ENCODE peak calls at places on chromosomes 2 and 18, in four cellular contexts. J, P, U and V are unnamed samples.
A peak's percentile ranks its signal among the peaks of the same experiment; 100 is the strongest.

GRCh38 chr2:190759749-190760213 is 110.9 kb downstream of the NAB1 start:
- DNase-seq in U (no peak), J (no peak), P (no peak), V (peak; percentile 82)

GRCh38 chr2:160472839-160473251 is 20.8 kb downstream of the RBMS1 start:
- DNase-seq in J (no peak), P (no peak), U (no peak), V (no peak)

GRCh38 chr18:33152376-33152775 is 288.1 kb downstream of the CCDC178 start:
- DNase-seq in P (no peak), J (no peak), U (no peak), V (no peak)

GRCh38 chr2:61018319-61018750 is 280 bp upstream of the PUS10 start:
- DNase-seq in J (no peak), U (no peak), P (no peak), V (no peak)

GRCh38 chr2:131493199-131494018 is 1.2 kb upstream of the MZT2A start:
- DNase-seq in J (no peak), P (no peak), U (no peak), V (no peak)

GRCh38 chr2:127351603-127352002 is 36.2 kb downstream of the MAP3K2 start:
- DNase-seq in J (no peak), U (no peak), P (no peak), V (no peak)

GRCh38 chr18:13813271-13813849 is 10.6 kb upstream of the MC5R start:
- DNase-seq in P (peak; percentile 72), U (no peak), J (no peak), V (no peak)

GRCh38 chr2:205686231-205687017 is 4.1 kb downstream of the NRP2 start:
- DNase-seq in J (no peak), U (no peak), P (no peak), V (no peak)

GRCh38 chr2:240456607-240457222 is 21.3 kb downstream of the GPC1 start:
- DNase-seq in J (no peak), U (peak; percentile 42), P (no peak), V (no peak)

GRCh38 chr2:55707751-55708150 is 14.1 kb upstream of the PNPT1 start:
- DNase-seq in U (no peak), P (no peak), J (no peak), V (no peak)

GRCh38 chr2:217851191-217852020 is 151.4 kb downstream of the TNS1 start:
- DNase-seq in J (no peak), U (no peak), P (no peak), V (peak; percentile 69)

GRCh38 chr18:38575648-38576047 is 1010.0 kb upstream of the CELF4 start:
- DNase-seq in P (no peak), J (no peak), U (no peak), V (no peak)

GRCh38 chr18:22952525-22952924 is 19.4 kb downstream of the RBBP8 start:
- DNase-seq in U (no peak), J (no peak), P (no peak), V (no peak)

GRCh38 chr18:23259701-23260661 is 124.7 kb downstream of the CABLES1 start:
- DNase-seq in P (no peak), U (peak; percentile 81), J (peak; percentile 48), V (peak; percentile 50)

GRCh38 chr2:220043155-220043992 is 415.9 kb downstream of the SLC4A3 start:
- DNase-seq in J (no peak), P (no peak), U (no peak), V (no peak)

GRCh38 chr2:152098798-152099654 is at the start of gene CACNB4:
- DNase-seq in U (no peak), J (peak; percentile 62), P (no peak), V (no peak)

GRCh38 chr2:172613035-172613434 is 57.1 kb downstream of the PDK1 start:
- DNase-seq in U (no peak), J (no peak), P (no peak), V (no peak)

GRCh38 chr2:112794131-112794733 is 9.9 kb upstream of the IL1A start:
- DNase-seq in J (peak; percentile 38), P (no peak), U (no peak), V (peak; percentile 65)

GRCh38 chr18:23311346-23312103 is 141.6 kb upstream of the RIOK3 start:
- DNase-seq in J (no peak), U (no peak), P (no peak), V (peak; percentile 75)

GRCh38 chr2:157251932-157252331 is 5.6 kb upstream of the GALNT5 start:
- DNase-seq in U (no peak), J (no peak), P (no peak), V (no peak)

GRCh38 chr2:237931205-237931721 is 35.6 kb upstream of the UBE2F start:
- DNase-seq in U (no peak), J (no peak), P (no peak), V (peak; percentile 29)

GRCh38 chr2:28390857-28391563 is 1.6 kb upstream of the FOSL2 start:
- DNase-seq in U (peak; percentile 90), P (peak; percentile 68), J (no peak), V (no peak)

GRCh38 chr2:46803911-46804670 is 111.5 kb downstream of the MCFD2 start:
- DNase-seq in U (no peak), J (no peak), P (no peak), V (peak; percentile 95)

GRCh38 chr2:30382995-30383394 is 64.1 kb upstream of the LCLAT1 start:
- DNase-seq in J (no peak), U (no peak), P (no peak), V (no peak)

GRCh38 chr2:145169285-145169684 is 649.4 kb upstream of the ZEB2 start:
- DNase-seq in P (no peak), J (no peak), U (no peak), V (no peak)

GRCh38 chr2:101371635-101372034 is 15.7 kb downstream of the CREG2 start:
- DNase-seq in J (no peak), P (no peak), U (no peak), V (no peak)

GRCh38 chr2:105328281-105329196 is 996 bp downstream of the TGFBRAP1 start:
- DNase-seq in J (peak; percentile 47), P (no peak), U (no peak), V (no peak)

GRCh38 chr2:207692206-207693065 is 19.0 kb upstream of the CCNYL1 start:
- DNase-seq in P (no peak), U (no peak), J (no peak), V (no peak)
- TF ChIP-seq CTCF in P (no peak), U (no peak), J (peak; percentile 70), V (peak; percentile 39)

GRCh38 chr2:159211447-159212396 is 74.8 kb downstream of the WDSUB1 start:
- DNase-seq in U (no peak), P (no peak), J (no peak), V (no peak)
- H3K4me3 ChIP-seq in U (no peak overlapping the region), P (no peak overlapping the region), J (no peak overlapping the region), V (no peak overlapping the region)

DNA sequence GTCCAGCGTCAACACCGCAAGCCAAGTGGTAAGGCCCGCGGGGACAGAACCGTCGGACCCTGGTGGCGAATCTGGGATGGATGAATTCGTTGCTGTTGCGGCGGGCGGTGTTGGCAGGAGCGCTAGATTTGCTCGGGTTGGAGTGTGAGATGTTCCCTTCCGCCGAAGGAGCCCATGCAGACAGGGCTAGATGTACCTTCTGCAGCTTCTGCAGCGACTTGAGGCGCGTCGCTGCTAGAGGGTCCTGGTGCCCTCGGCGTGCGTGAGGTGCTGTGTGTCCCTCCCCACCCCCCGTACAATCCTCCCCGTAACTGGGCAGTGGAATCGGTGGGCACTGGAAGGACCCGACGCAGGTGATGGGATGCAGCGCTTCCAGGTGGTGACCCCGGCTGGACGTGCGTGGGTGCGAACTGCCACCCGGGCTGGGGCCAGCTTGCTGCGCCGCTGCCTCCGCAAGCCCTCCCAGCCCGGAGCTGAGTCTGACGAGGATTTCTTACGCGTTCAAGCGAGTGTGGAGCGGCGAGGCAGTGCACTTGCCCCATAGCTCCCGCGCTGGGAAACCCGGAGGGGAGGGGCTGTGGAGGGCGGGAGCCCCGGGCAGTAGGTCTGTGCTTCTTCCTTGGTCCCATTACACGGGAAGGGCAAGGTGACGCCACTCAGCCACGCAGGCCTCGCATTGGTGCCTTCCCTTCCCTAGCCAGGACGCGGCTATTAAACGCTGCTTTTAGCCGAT is 34.3 kb downstream of the CHRNA1 start:
- DNase-seq in U (no peak), J (no peak), P (no peak), V (no peak)
- TF ChIP-seq CTCF in U (no peak), J (no peak), P (no peak), V (no peak)

GRCh38 chr2:43675646-43676321 is 445 bp downstream of the C1GALT1C1L start:
- DNase-seq in P (no peak), U (no peak), J (no peak), V (no peak)

GRCh38 chr2:43676322-43677050 is at the start of gene C1GALT1C1L:
- DNase-seq in U (peak; percentile 66), P (peak; percentile 40), J (no peak), V (peak; percentile 10)
- H3K4me3 ChIP-seq in U (no peak within 1 kb of the TSS), P (peak within 1 kb of the TSS; percentile 67), J (peak within 1 kb of the TSS; percentile 12), V (peak within 1 kb of the TSS; percentile 42)

DNA sequence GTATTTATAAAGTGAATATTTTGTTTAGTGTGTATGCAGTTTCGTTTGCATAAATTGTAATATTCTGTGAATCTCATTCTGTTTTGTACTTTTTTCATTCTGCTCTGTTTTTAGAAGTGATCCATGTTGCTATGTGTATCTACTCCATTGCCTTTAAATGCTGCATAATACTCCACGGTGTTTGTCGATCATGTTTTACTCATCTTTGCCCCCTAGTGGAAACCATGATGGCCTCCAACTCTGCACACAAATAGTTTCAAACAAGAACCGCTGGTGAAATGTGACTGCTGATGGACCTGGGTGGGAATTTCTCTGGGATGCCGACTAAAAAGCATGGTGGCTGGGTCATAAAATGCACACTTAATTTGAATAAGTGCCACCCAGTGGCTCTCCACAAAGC is 32.0 kb upstream of the SKOR2 start:
- DNase-seq in U (no peak), J (no peak), P (no peak), V (peak; percentile 1)
- TF ChIP-seq CTCF in U (no peak), J (peak; percentile 49), P (peak; percentile 19), V (peak; percentile 61)